ENCODE peak calls at places on chromosome 19, in four cellular contexts. N is cardiac fibroblast; R is osteoblast; P is CD4-positive, alpha-beta T cell. I is an unnamed sample.

GRCh38 chr19:13935765-13936486 is 2.3 kb downstream of the PODNL1 start:
- DNase-seq in N (peak; percentile 34), R (peak; percentile 86), P (no peak), I (no peak)

GRCh38 chr19:19388568-19389555 is 16.6 kb upstream of the GATAD2A start:
- DNase-seq in N (no peak), R (peak; percentile 35), P (no peak), I (no peak)

GRCh38 chr19:19040417-19040816 is 7.0 kb downstream of the ARMC6 start:
- DNase-seq in N (peak; percentile 97), R (peak; percentile 80), P (no peak), I (no peak)

GRCh38 chr19:30312582-30313352 is 59.4 kb upstream of the ZNF536 start:
- DNase-seq in N (no peak), R (no peak), P (no peak), I (no peak)

GRCh38 chr19:45663800-45664199 is 4.2 kb upstream of the GIPR start:
- DNase-seq in N (no peak), R (peak; percentile 44), P (no peak), I (no peak)

GRCh38 chr19:17687857-17688784 is at the start of gene UNC13A:
- DNase-seq in N (peak; percentile 45), R (peak; percentile 97), P (peak; percentile 37), I (peak; percentile 67)

GRCh38 chr19:18317998-18318800 is 4.7 kb downstream of the LSM4 start:
- DNase-seq in N (no peak), R (peak; percentile 83), P (peak; percentile 43), I (peak; percentile 44)

GRCh38 chr19:19447536-19448237 is 42.2 kb downstream of the GATAD2A start:
- DNase-seq in N (no peak), R (no peak), P (peak; percentile 48), I (no peak)

GRCh38 chr19:16039081-16039480 is 37.2 kb upstream of the TPM4 start:
- DNase-seq in N (no peak), R (peak; percentile 42), P (no peak), I (no peak)

GRCh38 chr19:47239610-47240296 is 8.8 kb upstream of the BBC3 start:
- DNase-seq in N (peak; percentile 71), R (peak; percentile 96), P (peak; percentile 50), I (peak; percentile 65)

GRCh38 chr19:54158812-54159351 is 639 bp downstream of the LENG1 start:
- DNase-seq in N (peak; percentile 38), R (no peak), P (peak; percentile 18), I (no peak)

GRCh38 chr19:37218592-37218935 is 550 bp downstream of the ZNF383 start:
- DNase-seq in N (peak; percentile 20), R (peak; percentile 67), P (no peak), I (peak; percentile 22)

GRCh38 chr19:50510700-50511068 is 307 bp downstream of the JOSD2 start:
- DNase-seq in N (no peak), R (no peak), P (no peak), I (no peak)

GRCh38 chr19:1278713-1279112 is 3.4 kb downstream of the FAM174C start:
- DNase-seq in N (no peak), R (no peak), P (no peak), I (no peak)

GRCh38 chr19:11019262-11019661 is 58.4 kb downstream of the SMARCA4 start:
- DNase-seq in N (no peak), R (no peak), P (no peak), I (no peak)

GRCh38 chr19:57648336-57649003 is 15.5 kb downstream of the ZNF211 start:
- DNase-seq in N (no peak), R (no peak), P (no peak), I (no peak)

GRCh38 chr19:16441661-16442071 is 30.1 kb downstream of the EPS15L1 start:
- DNase-seq in N (peak; percentile 16), R (no peak), P (no peak), I (no peak)

GRCh38 chr19:50893047-50893737 is 18.0 kb downstream of the KLK4 start:
- DNase-seq in N (no peak), R (no peak), P (no peak), I (no peak)

GRCh38 chr19:49896863-49897621 is at the start of gene IL4I1:
- DNase-seq in N (peak; percentile 40), R (no peak), P (peak; percentile 51), I (peak; percentile 59)

GRCh38 chr19:13063461-13064091 is 39.1 kb downstream of the LYL1 start:
- DNase-seq in N (peak; percentile 16), R (peak; percentile 92), P (no peak), I (no peak)

GRCh38 chr19:13835791-13836723 is 40.8 kb downstream of the ZSWIM4 start:
- DNase-seq in N (peak; percentile 47), R (peak; percentile 86), P (no peak), I (peak; percentile 47)

GRCh38 chr19:40744554-40745401 is 5.5 kb downstream of the ACTMAP start:
- DNase-seq in N (no peak), R (no peak), P (no peak), I (no peak)

GRCh38 chr19:38634757-38635482 is 12.5 kb upstream of the ACTN4 start:
- DNase-seq in N (peak; percentile 71), R (peak; percentile 89), P (peak; percentile 65), I (peak; percentile 75)
- TF ChIP-seq CTCF in N (peak; percentile 91), R (peak; percentile 93), P (peak; percentile 95), I (peak; percentile 97)

GRCh38 chr19:44581288-44581687 is 32.1 kb upstream of the IGSF23 start:
- DNase-seq in N (no peak), R (no peak), P (no peak), I (no peak)

GRCh38 chr19:44579663-44580365 is 33.5 kb upstream of the IGSF23 start:
- DNase-seq in N (no peak), R (no peak), P (no peak), I (no peak)

GRCh38 chr19:44585371-44586141 is 27.8 kb upstream of the IGSF23 start:
- DNase-seq in N (peak; percentile 60), R (peak; percentile 90), P (no peak), I (no peak)

GRCh38 chr19:44580366-44580895 is 32.9 kb upstream of the IGSF23 start:
- DNase-seq in N (no peak), R (no peak), P (no peak), I (no peak)

GRCh38 chr19:44582581-44583265 is 30.6 kb upstream of the IGSF23 start:
- DNase-seq in N (peak; percentile 38), R (no peak), P (no peak), I (no peak)
- TF ChIP-seq CTCF in N (peak; percentile 88), R (peak; percentile 76), P (no peak), I (peak; percentile 31)

GRCh38 chr19:38528213-38528755 is 89.5 kb downstream of the MAP4K1 start:
- DNase-seq in N (no peak), R (no peak), P (no peak), I (no peak)
- TF ChIP-seq CTCF in N (no peak), R (no peak), P (no peak), I (no peak)

DNA sequence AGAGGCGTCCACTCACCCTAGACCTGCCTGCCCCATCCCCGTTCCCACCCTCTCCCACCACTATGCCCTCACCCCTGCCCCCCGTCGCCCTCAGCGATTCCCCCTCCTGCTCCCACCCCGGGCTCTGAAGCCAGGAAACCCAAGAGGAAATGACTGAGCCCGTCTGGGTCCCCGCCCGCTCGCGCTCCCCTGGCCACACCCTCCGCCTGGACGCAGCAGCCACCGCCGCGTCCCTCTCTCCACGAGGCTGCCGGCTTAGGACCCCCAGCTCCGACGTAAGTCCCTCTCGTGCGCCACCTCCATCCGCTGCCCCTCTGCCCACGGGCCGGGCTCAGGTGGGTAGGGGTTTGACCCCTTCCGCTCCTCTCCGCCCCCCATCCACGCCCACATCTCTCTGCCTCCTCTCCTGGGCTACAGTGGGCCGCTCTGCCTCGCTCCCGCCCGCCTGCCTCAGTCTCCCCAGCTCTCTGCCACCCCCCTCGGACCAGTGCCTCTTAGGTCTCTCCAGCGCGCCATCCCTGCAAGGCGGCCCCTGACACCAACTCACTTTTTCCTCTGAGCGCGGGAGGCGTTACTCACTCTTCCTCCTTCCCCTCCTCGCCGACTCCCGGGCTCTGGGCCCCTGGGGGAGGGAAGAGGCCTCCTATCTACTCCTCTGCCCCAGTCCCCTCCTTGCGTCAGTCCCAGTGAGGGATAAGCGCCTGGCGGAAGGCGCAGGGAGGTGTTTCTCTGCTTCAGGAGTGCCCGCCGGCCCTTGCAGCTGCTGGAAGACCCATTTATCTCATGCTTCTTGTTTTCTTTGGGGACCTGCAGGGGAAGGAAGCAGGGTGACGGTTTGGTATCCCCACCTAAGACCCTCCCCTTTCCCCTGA is at the start of gene FXYD5:
- DNase-seq in N (peak; percentile 86), R (peak; percentile 98), P (peak; percentile 62), I (peak; percentile 63)
- TF ChIP-seq CTCF in N (peak; percentile 12), R (no peak), P (no peak), I (no peak)

I was measured in natural killer cell.